ENCODE peak calls at places on chromosomes 2 and 18, in ten cellular contexts. I is SHP77; J is central memory CD8-positive, alpha-beta T cell; Z is NCI-H2107; Y is HTR-8/SVneo; N is uterus; Q is GM20000; V is endothelial cell; P is fibroblast of lung; W is ovary. B is an unnamed sample.

GRCh38 chr2:190396264-190396663 is 11.9 kb upstream of the MFSD6 start:
- DNase-seq in I (no peak), J (no peak), Z (no peak), Y (no peak), N (no peak), Q (no peak), V (no peak), P (no peak), W (no peak), B (no peak)

GRCh38 chr2:27661371-27661770 is 2.0 kb downstream of the SUPT7L start:
- DNase-seq in I (no peak), J (no peak), Z (no peak), Y (no peak), N (no peak), Q (no peak), V (no peak), P (no peak), W (no peak), B (no peak)

GRCh38 chr2:83967854-83968253 is 491.2 kb downstream of the SUCLG1 start:
- DNase-seq in I (no peak), J (no peak), Z (no peak), Y (no peak), N (no peak), Q (no peak), V (no peak), P (no peak), W (no peak), B (no peak)

GRCh38 chr2:203225423-203226039 is 13.3 kb upstream of the CYP20A1 start:
- DNase-seq in I (no peak), J (no peak), Z (no peak), Y (no peak), N (no peak), Q (no peak), V (peak), P (peak), W (no peak), B (peak)

GRCh38 chr2:236711440-236711839 is 141.8 kb downstream of the ACKR3 start:
- DNase-seq in I (no peak), J (no peak), Z (no peak), Y (no peak), N (no peak), Q (no peak), V (no peak), P (peak), W (no peak), B (peak)

GRCh38 chr2:157404363-157404762 is 39.5 kb downstream of the CYTIP start:
- DNase-seq in I (no peak), J (peak), Z (no peak), Y (no peak), N (no peak), Q (peak), V (no peak), P (no peak), W (no peak), B (peak)

GRCh38 chr2:230751062-230751461 is 38.4 kb downstream of the CAB39 start:
- DNase-seq in I (no peak), J (no peak), Z (no peak), Y (no peak), N (no peak), Q (no peak), V (no peak), P (peak), W (no peak), B (peak)

GRCh38 chr2:27378096-27378808 is 2.3 kb downstream of the ZNF513 start:
- DNase-seq in I (no peak), J (no peak), Z (no peak), Y (no peak), N (no peak), Q (no peak), V (no peak), P (no peak), W (no peak), B (no peak)

GRCh38 chr2:118492335-118492734 is 355.1 kb downstream of the EN1 start:
- DNase-seq in I (no peak), J (no peak), Z (no peak), Y (no peak), N (no peak), Q (no peak), V (no peak), P (peak), W (no peak), B (peak)

GRCh38 chr18:10518595-10519273 is 7.1 kb upstream of the NAPG start:
- DNase-seq in I (peak), J (no peak), Z (no peak), Y (no peak), N (peak), Q (no peak), V (no peak), P (peak), W (peak), B (peak)

GRCh38 chr2:37877457-37878315 is 47.4 kb upstream of the RMDN2 start:
- DNase-seq in I (peak), J (no peak), Z (no peak), Y (peak), N (peak), Q (peak), V (peak), P (peak), W (peak), B (peak)

GRCh38 chr2:146124741-146125140 is 1604.8 kb upstream of the ZEB2 start:
- DNase-seq in I (no peak), J (no peak), Z (no peak), Y (peak), N (no peak), Q (no peak), V (no peak), P (peak), W (no peak), B (peak)

GRCh38 chr18:55096261-55097026 is 137.2 kb upstream of the CCDC68 start:
- DNase-seq in I (peak), J (no peak), Z (no peak), Y (peak), N (peak), Q (peak), V (peak), P (peak), W (peak), B (peak)

B was measured in cardiac fibroblast.